ENCODE peak calls at places on chromosomes 4 and X, in five cellular contexts. One of them, this sample, is unnamed.

GRCh38 chr4:76589872-76590846 is 155.1 kb downstream of the SHROOM3 start:
- DNase-seq in cerebellar cortex: peak
- DNase-seq in activated CD8-positive, alpha-beta memory T cell treated with anti-CD3 and anti-CD28 coated beads for 48 hours: no peak
- DNase-seq in D341Med: no peak
- DNase-seq in GM13976: no peak
- DNase-seq in this sample: peak

GRCh38 chr4:48755287-48755686 is 24.8 kb downstream of the FRYL start:
- DNase-seq in cerebellar cortex: no peak
- DNase-seq in activated CD8-positive, alpha-beta memory T cell treated with anti-CD3 and anti-CD28 coated beads for 48 hours: no peak
- DNase-seq in D341Med: no peak
- DNase-seq in GM13976: no peak
- DNase-seq in this sample: no peak

GRCh38 chr4:43682551-43682950 is 766.1 kb downstream of the KCTD8 start:
- DNase-seq in cerebellar cortex: no peak
- DNase-seq in activated CD8-positive, alpha-beta memory T cell treated with anti-CD3 and anti-CD28 coated beads for 48 hours: no peak
- DNase-seq in D341Med: no peak
- DNase-seq in GM13976: no peak
- DNase-seq in this sample: no peak

GRCh38 chr4:89889289-89889688 is 5.4 kb upstream of the MMRN1 start:
- DNase-seq in cerebellar cortex: no peak
- DNase-seq in activated CD8-positive, alpha-beta memory T cell treated with anti-CD3 and anti-CD28 coated beads for 48 hours: no peak
- DNase-seq in D341Med: no peak
- DNase-seq in GM13976: no peak
- DNase-seq in this sample: no peak

GRCh38 chr4:110364911-110365520 is 110.9 kb upstream of the ENPEP start:
- DNase-seq in cerebellar cortex: no peak
- DNase-seq in activated CD8-positive, alpha-beta memory T cell treated with anti-CD3 and anti-CD28 coated beads for 48 hours: no peak
- DNase-seq in D341Med: no peak
- DNase-seq in GM13976: no peak
- DNase-seq in this sample: no peak

GRCh38 chr4:124713213-124713592 is 671 bp upstream of the ANKRD50 start:
- DNase-seq in cerebellar cortex: peak
- DNase-seq in activated CD8-positive, alpha-beta memory T cell treated with anti-CD3 and anti-CD28 coated beads for 48 hours: no peak
- DNase-seq in D341Med: peak
- DNase-seq in GM13976: peak
- DNase-seq in this sample: no peak

GRCh38 chr4:43251760-43252317 is 359.3 kb downstream of the GRXCR1 start:
- DNase-seq in cerebellar cortex: peak
- DNase-seq in activated CD8-positive, alpha-beta memory T cell treated with anti-CD3 and anti-CD28 coated beads for 48 hours: no peak
- DNase-seq in D341Med: no peak
- DNase-seq in GM13976: no peak
- DNase-seq in this sample: no peak

GRCh38 chrX:135477576-135477975 is 42.9 kb upstream of the INTS6L start:
- DNase-seq in cerebellar cortex: peak
- DNase-seq in activated CD8-positive, alpha-beta memory T cell treated with anti-CD3 and anti-CD28 coated beads for 48 hours: peak
- DNase-seq in D341Med: peak
- DNase-seq in GM13976: no peak
- DNase-seq in this sample: no peak

GRCh38 chrX:33045882-33046281 is 165.5 kb downstream of the DMD start:
- DNase-seq in cerebellar cortex: no peak
- DNase-seq in activated CD8-positive, alpha-beta memory T cell treated with anti-CD3 and anti-CD28 coated beads for 48 hours: no peak
- DNase-seq in D341Med: no peak
- DNase-seq in GM13976: no peak
- DNase-seq in this sample: no peak

GRCh38 chr4:26130173-26130572 is 190.6 kb upstream of the RBPJ start:
- DNase-seq in cerebellar cortex: no peak
- DNase-seq in activated CD8-positive, alpha-beta memory T cell treated with anti-CD3 and anti-CD28 coated beads for 48 hours: no peak
- DNase-seq in D341Med: no peak
- DNase-seq in GM13976: peak
- DNase-seq in this sample: no peak

GRCh38 chrX:69182818-69183375 is 17.6 kb upstream of the PJA1 start:
- DNase-seq in cerebellar cortex: no peak
- DNase-seq in activated CD8-positive, alpha-beta memory T cell treated with anti-CD3 and anti-CD28 coated beads for 48 hours: no peak
- DNase-seq in D341Med: no peak
- DNase-seq in GM13976: no peak
- DNase-seq in this sample: no peak

GRCh38 chrX:17500145-17500579 is 125.2 kb downstream of the NHS start:
- DNase-seq in cerebellar cortex: no peak
- DNase-seq in activated CD8-positive, alpha-beta memory T cell treated with anti-CD3 and anti-CD28 coated beads for 48 hours: no peak
- DNase-seq in D341Med: no peak
- DNase-seq in GM13976: no peak
- DNase-seq in this sample: no peak

GRCh38 chr4:187608001-187608421 is 387.6 kb upstream of the ZFP42 start:
- DNase-seq in cerebellar cortex: no peak
- DNase-seq in activated CD8-positive, alpha-beta memory T cell treated with anti-CD3 and anti-CD28 coated beads for 48 hours: no peak
- DNase-seq in D341Med: no peak
- DNase-seq in GM13976: no peak
- DNase-seq in this sample: no peak

GRCh38 chr4:152729466-152729865 is 49.7 kb upstream of the TMEM154 start:
- DNase-seq in cerebellar cortex: no peak
- DNase-seq in activated CD8-positive, alpha-beta memory T cell treated with anti-CD3 and anti-CD28 coated beads for 48 hours: no peak
- DNase-seq in D341Med: no peak
- DNase-seq in GM13976: no peak
- DNase-seq in this sample: no peak

GRCh38 chr4:172344266-172344772 is 531.1 kb downstream of the GALNTL6 start:
- DNase-seq in cerebellar cortex: no peak
- DNase-seq in activated CD8-positive, alpha-beta memory T cell treated with anti-CD3 and anti-CD28 coated beads for 48 hours: no peak
- DNase-seq in D341Med: peak
- DNase-seq in GM13976: no peak
- DNase-seq in this sample: no peak

GRCh38 chr4:89193828-89194227 is 82.5 kb downstream of the TIGD2 start:
- DNase-seq in cerebellar cortex: no peak
- DNase-seq in activated CD8-positive, alpha-beta memory T cell treated with anti-CD3 and anti-CD28 coated beads for 48 hours: no peak
- DNase-seq in D341Med: no peak
- DNase-seq in GM13976: no peak
- DNase-seq in this sample: no peak

GRCh38 chr4:40395908-40396806 is 61.0 kb downstream of the CHRNA9 start:
- DNase-seq in cerebellar cortex: no peak
- DNase-seq in activated CD8-positive, alpha-beta memory T cell treated with anti-CD3 and anti-CD28 coated beads for 48 hours: no peak
- DNase-seq in D341Med: no peak
- DNase-seq in GM13976: no peak
- DNase-seq in this sample: no peak

GRCh38 chrX:78754917-78755316 is 7.4 kb downstream of the LPAR4 start:
- DNase-seq in cerebellar cortex: no peak
- DNase-seq in activated CD8-positive, alpha-beta memory T cell treated with anti-CD3 and anti-CD28 coated beads for 48 hours: no peak
- DNase-seq in D341Med: no peak
- DNase-seq in GM13976: peak
- DNase-seq in this sample: no peak

GRCh38 chr4:22515888-22516541 is at the start of gene ADGRA3:
- DNase-seq in cerebellar cortex: peak
- DNase-seq in activated CD8-positive, alpha-beta memory T cell treated with anti-CD3 and anti-CD28 coated beads for 48 hours: peak
- DNase-seq in D341Med: peak
- DNase-seq in GM13976: peak
- DNase-seq in this sample: no peak

GRCh38 chr4:26073886-26074560 is 160.0 kb downstream of the SMIM20 start:
- DNase-seq in cerebellar cortex: no peak
- DNase-seq in activated CD8-positive, alpha-beta memory T cell treated with anti-CD3 and anti-CD28 coated beads for 48 hours: no peak
- DNase-seq in D341Med: no peak
- DNase-seq in GM13976: no peak
- DNase-seq in this sample: no peak

GRCh38 chrX:124103966-124104365 is 142.5 kb downstream of the STAG2 start:
- DNase-seq in cerebellar cortex: no peak
- DNase-seq in activated CD8-positive, alpha-beta memory T cell treated with anti-CD3 and anti-CD28 coated beads for 48 hours: no peak
- DNase-seq in D341Med: no peak
- DNase-seq in GM13976: no peak
- DNase-seq in this sample: no peak

GRCh38 chr4:86935499-86935832 is 655 bp downstream of the AFF1 start:
- DNase-seq in cerebellar cortex: no peak
- DNase-seq in activated CD8-positive, alpha-beta memory T cell treated with anti-CD3 and anti-CD28 coated beads for 48 hours: no peak
- DNase-seq in D341Med: no peak
- DNase-seq in GM13976: no peak
- DNase-seq in this sample: no peak

GRCh38 chr4:85807247-85807915 is 332.4 kb downstream of the ARHGAP24 start:
- DNase-seq in cerebellar cortex: no peak
- DNase-seq in activated CD8-positive, alpha-beta memory T cell treated with anti-CD3 and anti-CD28 coated beads for 48 hours: no peak
- DNase-seq in D341Med: no peak
- DNase-seq in GM13976: no peak
- DNase-seq in this sample: no peak

GRCh38 chrX:39258331-39258730 is 457.1 kb downstream of the MID1IP1 start:
- DNase-seq in cerebellar cortex: no peak
- DNase-seq in activated CD8-positive, alpha-beta memory T cell treated with anti-CD3 and anti-CD28 coated beads for 48 hours: no peak
- DNase-seq in D341Med: no peak
- DNase-seq in GM13976: no peak
- DNase-seq in this sample: no peak

GRCh38 chr4:179624768-179625181 is 2182.5 kb upstream of the AGA start:
- DNase-seq in cerebellar cortex: no peak
- DNase-seq in activated CD8-positive, alpha-beta memory T cell treated with anti-CD3 and anti-CD28 coated beads for 48 hours: no peak
- DNase-seq in D341Med: no peak
- DNase-seq in GM13976: no peak
- DNase-seq in this sample: no peak

GRCh38 chr4:177380730-177381287 is 61.4 kb downstream of the AGA start:
- DNase-seq in cerebellar cortex: peak
- DNase-seq in activated CD8-positive, alpha-beta memory T cell treated with anti-CD3 and anti-CD28 coated beads for 48 hours: no peak
- DNase-seq in D341Med: peak
- DNase-seq in GM13976: no peak
- DNase-seq in this sample: peak

GRCh38 chr4:3680656-3681055 is 85.5 kb upstream of the ADRA2C start:
- DNase-seq in cerebellar cortex: no peak
- DNase-seq in activated CD8-positive, alpha-beta memory T cell treated with anti-CD3 and anti-CD28 coated beads for 48 hours: no peak
- DNase-seq in D341Med: no peak
- DNase-seq in GM13976: no peak
- DNase-seq in this sample: no peak

GRCh38 chr4:75921910-75922309 is 18.9 kb downstream of the NAAA start:
- DNase-seq in cerebellar cortex: no peak
- DNase-seq in activated CD8-positive, alpha-beta memory T cell treated with anti-CD3 and anti-CD28 coated beads for 48 hours: no peak
- DNase-seq in D341Med: no peak
- DNase-seq in GM13976: no peak
- DNase-seq in this sample: no peak

GRCh38 chr4:40887690-40888089 is 137.9 kb downstream of the NSUN7 start:
- DNase-seq in cerebellar cortex: no peak
- DNase-seq in activated CD8-positive, alpha-beta memory T cell treated with anti-CD3 and anti-CD28 coated beads for 48 hours: no peak
- DNase-seq in D341Med: no peak
- DNase-seq in GM13976: no peak
- DNase-seq in this sample: no peak

GRCh38 chrX:66012094-66012534 is 27.8 kb downstream of the VSIG4 start:
- DNase-seq in cerebellar cortex: no peak
- DNase-seq in activated CD8-positive, alpha-beta memory T cell treated with anti-CD3 and anti-CD28 coated beads for 48 hours: no peak
- DNase-seq in D341Med: no peak
- DNase-seq in GM13976: no peak
- DNase-seq in this sample: no peak

GRCh38 chr4:676871-677235 is 2.5 kb downstream of the MYL5 start:
- DNase-seq in cerebellar cortex: no peak
- DNase-seq in activated CD8-positive, alpha-beta memory T cell treated with anti-CD3 and anti-CD28 coated beads for 48 hours: no peak
- DNase-seq in D341Med: no peak
- DNase-seq in GM13976: no peak
- DNase-seq in this sample: no peak